ENCODE peak calls at places on chromosome 1, in eight cellular contexts. One of them, this sample, is unnamed.

GRCh38 chr1:5565726-5566125 is 426.5 kb downstream of the NPHP4 start:
- DNase-seq in A549: no peak
- DNase-seq in CD8-positive, alpha-beta memory T cell: no peak
- DNase-seq in fibroblast of mammary gland: no peak
- DNase-seq in ovary: no peak
- DNase-seq in lower leg skin: peak
- DNase-seq in AG04449: no peak
- DNase-seq in cardiac fibroblast: no peak
- DNase-seq in this sample: no peak

GRCh38 chr1:68293609-68294353 is 61.5 kb upstream of the WLS start:
- DNase-seq in lower leg skin: no peak
- DNase-seq in CD8-positive, alpha-beta memory T cell: no peak
- DNase-seq in ovary: peak
- DNase-seq in AG04449: peak
- DNase-seq in fibroblast of mammary gland: peak
- DNase-seq in cardiac fibroblast: peak
- DNase-seq in A549: no peak
- DNase-seq in this sample: no peak

GRCh38 chr1:7379445-7379971 is 391.6 kb upstream of the VAMP3 start:
- DNase-seq in ovary: no peak
- DNase-seq in lower leg skin: peak
- DNase-seq in A549: no peak
- DNase-seq in AG04449: peak
- DNase-seq in cardiac fibroblast: peak
- DNase-seq in CD8-positive, alpha-beta memory T cell: no peak
- DNase-seq in fibroblast of mammary gland: peak
- DNase-seq in this sample: peak

GRCh38 chr1:181083842-181084605 is 4.5 kb upstream of the IER5 start:
- DNase-seq in AG04449: no peak
- DNase-seq in CD8-positive, alpha-beta memory T cell: peak
- DNase-seq in cardiac fibroblast: peak
- DNase-seq in fibroblast of mammary gland: peak
- DNase-seq in A549: peak
- DNase-seq in lower leg skin: peak
- DNase-seq in ovary: no peak
- DNase-seq in this sample: no peak

GRCh38 chr1:234570336-234570735 is 39.6 kb downstream of the IRF2BP2 start:
- DNase-seq in fibroblast of mammary gland: no peak
- DNase-seq in A549: no peak
- DNase-seq in AG04449: no peak
- DNase-seq in lower leg skin: no peak
- DNase-seq in ovary: no peak
- DNase-seq in cardiac fibroblast: no peak
- DNase-seq in CD8-positive, alpha-beta memory T cell: no peak
- DNase-seq in this sample: no peak

GRCh38 chr1:214259353-214259982 is 21.5 kb upstream of the SMYD2 start:
- DNase-seq in AG04449: no peak
- DNase-seq in fibroblast of mammary gland: peak
- DNase-seq in A549: peak
- DNase-seq in cardiac fibroblast: peak
- DNase-seq in CD8-positive, alpha-beta memory T cell: no peak
- DNase-seq in ovary: no peak
- DNase-seq in lower leg skin: no peak
- DNase-seq in this sample: no peak

GRCh38 chr1:111990026-111990877 is 784 bp upstream of the KCND3 start:
- DNase-seq in lower leg skin: peak
- DNase-seq in A549: no peak
- DNase-seq in AG04449: no peak
- DNase-seq in ovary: no peak
- DNase-seq in fibroblast of mammary gland: no peak
- DNase-seq in CD8-positive, alpha-beta memory T cell: no peak
- DNase-seq in cardiac fibroblast: peak
- DNase-seq in this sample: no peak

GRCh38 chr1:1911390-1912041 is 3.5 kb upstream of the CALML6 start:
- DNase-seq in CD8-positive, alpha-beta memory T cell: no peak
- DNase-seq in A549: no peak
- DNase-seq in cardiac fibroblast: no peak
- DNase-seq in lower leg skin: no peak
- DNase-seq in AG04449: no peak
- DNase-seq in fibroblast of mammary gland: no peak
- DNase-seq in ovary: peak
- DNase-seq in this sample: no peak

GRCh38 chr1:115314765-115315164 is 23.3 kb downstream of the NGF start:
- DNase-seq in ovary: no peak
- DNase-seq in cardiac fibroblast: peak
- DNase-seq in CD8-positive, alpha-beta memory T cell: no peak
- DNase-seq in fibroblast of mammary gland: peak
- DNase-seq in lower leg skin: no peak
- DNase-seq in A549: peak
- DNase-seq in AG04449: no peak
- DNase-seq in this sample: peak

GRCh38 chr1:236112332-236112627 is 30.1 kb upstream of the GPR137B start:
- DNase-seq in lower leg skin: no peak
- DNase-seq in AG04449: no peak
- DNase-seq in fibroblast of mammary gland: no peak
- DNase-seq in CD8-positive, alpha-beta memory T cell: no peak
- DNase-seq in ovary: no peak
- DNase-seq in cardiac fibroblast: no peak
- DNase-seq in A549: no peak
- DNase-seq in this sample: no peak
- H3K4me3 ChIP-seq in lower leg skin: no peak
- H3K4me3 ChIP-seq in AG04449: no peak
- H3K4me3 ChIP-seq in fibroblast of mammary gland: no peak
- H3K4me3 ChIP-seq in CD8-positive, alpha-beta memory T cell: no peak
- H3K4me3 ChIP-seq in ovary: no peak
- H3K4me3 ChIP-seq in cardiac fibroblast: no peak
- H3K4me3 ChIP-seq in A549: no peak
- H3K4me3 ChIP-seq in this sample: no peak

GRCh38 chr1:66335859-66336640 is 197.9 kb upstream of the SGIP1 start:
- DNase-seq in AG04449: no peak
- DNase-seq in ovary: no peak
- DNase-seq in lower leg skin: peak
- DNase-seq in fibroblast of mammary gland: peak
- DNase-seq in CD8-positive, alpha-beta memory T cell: peak
- DNase-seq in cardiac fibroblast: peak
- DNase-seq in A549: peak
- DNase-seq in this sample: no peak
- H3K4me3 ChIP-seq in AG04449: peak
- H3K4me3 ChIP-seq in ovary: no peak
- H3K4me3 ChIP-seq in lower leg skin: no peak
- H3K4me3 ChIP-seq in fibroblast of mammary gland: no peak
- H3K4me3 ChIP-seq in CD8-positive, alpha-beta memory T cell: peak
- H3K4me3 ChIP-seq in cardiac fibroblast: peak
- H3K4me3 ChIP-seq in A549: peak
- H3K4me3 ChIP-seq in this sample: peak

GRCh38 chr1:184390889-184391288 is 4.1 kb downstream of the C1orf21 start:
- DNase-seq in ovary: no peak
- DNase-seq in fibroblast of mammary gland: no peak
- DNase-seq in A549: no peak
- DNase-seq in AG04449: no peak
- DNase-seq in cardiac fibroblast: no peak
- DNase-seq in CD8-positive, alpha-beta memory T cell: no peak
- DNase-seq in lower leg skin: no peak
- DNase-seq in this sample: no peak

GRCh38 chr1:184387069-184387870 is 441 bp downstream of the C1orf21 start:
- DNase-seq in fibroblast of mammary gland: peak
- DNase-seq in CD8-positive, alpha-beta memory T cell: peak
- DNase-seq in lower leg skin: peak
- DNase-seq in AG04449: no peak
- DNase-seq in ovary: peak
- DNase-seq in A549: peak
- DNase-seq in cardiac fibroblast: no peak
- DNase-seq in this sample: no peak

GRCh38 chr1:184389446-184389845 is 2.6 kb downstream of the C1orf21 start:
- DNase-seq in A549: no peak
- DNase-seq in CD8-positive, alpha-beta memory T cell: no peak
- DNase-seq in lower leg skin: no peak
- DNase-seq in fibroblast of mammary gland: no peak
- DNase-seq in AG04449: no peak
- DNase-seq in cardiac fibroblast: no peak
- DNase-seq in ovary: no peak
- DNase-seq in this sample: no peak

GRCh38 chr1:184387871-184388670 is 1.2 kb downstream of the C1orf21 start:
- DNase-seq in AG04449: peak
- DNase-seq in CD8-positive, alpha-beta memory T cell: peak
- DNase-seq in A549: peak
- DNase-seq in cardiac fibroblast: peak
- DNase-seq in fibroblast of mammary gland: peak
- DNase-seq in ovary: peak
- DNase-seq in lower leg skin: peak
- DNase-seq in this sample: peak

DNA sequence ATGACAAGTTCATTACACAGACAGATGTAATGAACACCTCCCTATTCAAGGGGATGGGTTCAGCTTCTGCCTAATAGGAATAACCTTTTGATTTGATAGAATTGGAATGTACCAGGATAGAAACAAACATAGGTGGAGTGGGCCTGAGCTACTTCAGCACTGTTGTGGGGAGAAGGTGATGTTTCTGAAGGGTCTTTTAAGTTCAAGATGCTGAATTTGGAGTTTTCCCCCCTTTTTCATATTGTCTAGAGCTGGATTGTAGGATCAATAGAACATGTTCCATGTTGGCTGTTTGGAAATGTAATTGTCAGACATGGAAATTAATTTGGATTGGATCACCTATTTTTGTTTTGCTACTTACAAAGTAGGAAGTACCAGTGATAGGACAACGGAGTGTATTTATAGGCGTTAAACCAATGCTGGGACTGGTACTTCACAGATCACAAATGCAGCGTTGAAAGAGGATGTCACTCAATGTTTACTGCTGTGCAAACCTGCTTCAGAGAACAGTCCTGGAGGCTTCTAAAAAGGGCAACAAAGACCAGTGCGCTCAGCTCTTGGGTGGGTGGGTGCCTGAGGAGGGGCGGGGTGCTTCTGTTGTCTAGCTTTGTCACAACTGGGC is 2.0 kb downstream of the C1orf21 start:
- DNase-seq in CD8-positive, alpha-beta memory T cell: no peak
- DNase-seq in fibroblast of mammary gland: no peak
- DNase-seq in cardiac fibroblast: no peak
- DNase-seq in AG04449: no peak
- DNase-seq in ovary: no peak
- DNase-seq in lower leg skin: no peak
- DNase-seq in A549: no peak
- DNase-seq in this sample: no peak
- H3K4me3 ChIP-seq in CD8-positive, alpha-beta memory T cell: peak
- H3K4me3 ChIP-seq in fibroblast of mammary gland: peak
- H3K4me3 ChIP-seq in cardiac fibroblast: peak
- H3K4me3 ChIP-seq in AG04449: peak
- H3K4me3 ChIP-seq in ovary: peak
- H3K4me3 ChIP-seq in lower leg skin: no peak
- H3K4me3 ChIP-seq in A549: peak
- H3K4me3 ChIP-seq in this sample: peak

GRCh38 chr1:182709225-182709764 is 24.9 kb upstream of the RGS8 start:
- DNase-seq in A549: no peak
- DNase-seq in cardiac fibroblast: no peak
- DNase-seq in CD8-positive, alpha-beta memory T cell: no peak
- DNase-seq in ovary: no peak
- DNase-seq in AG04449: no peak
- DNase-seq in fibroblast of mammary gland: no peak
- DNase-seq in lower leg skin: no peak
- DNase-seq in this sample: no peak

GRCh38 chr1:182704677-182705076 is 20.3 kb upstream of the RGS8 start:
- DNase-seq in lower leg skin: no peak
- DNase-seq in A549: no peak
- DNase-seq in CD8-positive, alpha-beta memory T cell: no peak
- DNase-seq in ovary: no peak
- DNase-seq in fibroblast of mammary gland: no peak
- DNase-seq in cardiac fibroblast: no peak
- DNase-seq in AG04449: no peak
- DNase-seq in this sample: no peak

GRCh38 chr1:182709855-182710254 is 25.5 kb upstream of the RGS8 start:
- DNase-seq in fibroblast of mammary gland: no peak
- DNase-seq in CD8-positive, alpha-beta memory T cell: no peak
- DNase-seq in A549: no peak
- DNase-seq in lower leg skin: no peak
- DNase-seq in ovary: no peak
- DNase-seq in AG04449: no peak
- DNase-seq in cardiac fibroblast: no peak
- DNase-seq in this sample: no peak

GRCh38 chr1:182703539-182703938 is 19.2 kb upstream of the RGS8 start:
- DNase-seq in lower leg skin: no peak
- DNase-seq in A549: no peak
- DNase-seq in AG04449: no peak
- DNase-seq in cardiac fibroblast: no peak
- DNase-seq in fibroblast of mammary gland: no peak
- DNase-seq in ovary: no peak
- DNase-seq in CD8-positive, alpha-beta memory T cell: no peak
- DNase-seq in this sample: no peak

DNA sequence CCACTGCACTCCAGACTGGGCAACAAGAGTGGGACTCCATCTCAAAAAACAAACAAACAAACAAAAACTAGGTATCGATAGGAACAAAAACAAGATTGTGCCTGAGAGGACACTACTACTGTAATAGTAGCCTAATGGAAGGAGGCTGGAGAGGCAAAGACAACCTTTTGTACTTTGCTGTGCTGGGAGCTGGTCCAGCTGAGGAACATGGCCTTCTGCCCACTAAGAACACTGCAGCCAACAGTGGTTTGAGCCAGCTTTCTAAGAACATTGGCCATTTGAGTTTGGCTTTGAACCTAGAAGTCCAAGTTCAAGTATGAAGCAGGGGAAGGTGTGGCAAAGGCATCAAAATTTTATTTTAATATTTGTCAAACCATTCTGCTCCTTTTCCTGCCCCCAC is 22.7 kb upstream of the RGS8 start:
- DNase-seq in ovary: peak
- DNase-seq in lower leg skin: no peak
- DNase-seq in AG04449: no peak
- DNase-seq in cardiac fibroblast: no peak
- DNase-seq in CD8-positive, alpha-beta memory T cell: no peak
- DNase-seq in fibroblast of mammary gland: no peak
- DNase-seq in A549: no peak
- DNase-seq in this sample: no peak
- H3K4me3 ChIP-seq in ovary: no peak
- H3K4me3 ChIP-seq in lower leg skin: no peak
- H3K4me3 ChIP-seq in AG04449: no peak
- H3K4me3 ChIP-seq in cardiac fibroblast: no peak
- H3K4me3 ChIP-seq in CD8-positive, alpha-beta memory T cell: no peak
- H3K4me3 ChIP-seq in fibroblast of mammary gland: no peak
- H3K4me3 ChIP-seq in A549: no peak
- H3K4me3 ChIP-seq in this sample: no peak

GRCh38 chr1:39954261-39954869 is 580 bp upstream of the MFSD2A start:
- DNase-seq in AG04449: no peak
- DNase-seq in lower leg skin: no peak
- DNase-seq in cardiac fibroblast: no peak
- DNase-seq in CD8-positive, alpha-beta memory T cell: no peak
- DNase-seq in fibroblast of mammary gland: no peak
- DNase-seq in ovary: no peak
- DNase-seq in A549: no peak
- DNase-seq in this sample: no peak
- H3K4me3 ChIP-seq in AG04449: peak
- H3K4me3 ChIP-seq in lower leg skin: no peak
- H3K4me3 ChIP-seq in cardiac fibroblast: no peak
- H3K4me3 ChIP-seq in CD8-positive, alpha-beta memory T cell: no peak
- H3K4me3 ChIP-seq in fibroblast of mammary gland: peak
- H3K4me3 ChIP-seq in ovary: no peak
- H3K4me3 ChIP-seq in A549: peak
- H3K4me3 ChIP-seq in this sample: peak

GRCh38 chr1:172531412-172531811 is 1.5 kb upstream of the SUCO start:
- DNase-seq in CD8-positive, alpha-beta memory T cell: no peak
- DNase-seq in A549: no peak
- DNase-seq in ovary: no peak
- DNase-seq in cardiac fibroblast: no peak
- DNase-seq in AG04449: no peak
- DNase-seq in lower leg skin: no peak
- DNase-seq in fibroblast of mammary gland: no peak
- DNase-seq in this sample: no peak
- H3K4me3 ChIP-seq in CD8-positive, alpha-beta memory T cell: peak
- H3K4me3 ChIP-seq in A549: peak
- H3K4me3 ChIP-seq in ovary: peak
- H3K4me3 ChIP-seq in cardiac fibroblast: peak
- H3K4me3 ChIP-seq in AG04449: peak
- H3K4me3 ChIP-seq in lower leg skin: no peak
- H3K4me3 ChIP-seq in fibroblast of mammary gland: peak
- H3K4me3 ChIP-seq in this sample: peak

This sample was measured in BJ.